ENCODE peak calls at places on chromosomes 12 and 14, in seven cellular contexts. I is Peyer's patch; Q is NCI-H345; S is mammary epithelial cell; J is Kasumi-1; L is activated CD4-positive, alpha-beta T cell treated with anti-CD3 and anti-CD28 coated beads, Interleukin-2, amount 10 ng/mL, durations not matched to agents 7 days and 5 days; E is fibroblast of mammary gland. U is an unnamed sample.

GRCh38 chr12:26680724-26681455 is 152.1 kb downstream of the ITPR2 start:
- DNase-seq in I (no peak), Q (no peak), S (peak), J (no peak), L (no peak), E (peak), U (no peak)

GRCh38 chr12:53170245-53170644 is 10.3 kb upstream of the ZNF740 start:
- DNase-seq in I (no peak), Q (no peak), S (no peak), J (no peak), L (no peak), E (no peak), U (no peak)

GRCh38 chr12:30909721-30910350 is 16.7 kb upstream of the TSPAN11 start:
- DNase-seq in I (no peak), Q (no peak), S (no peak), J (no peak), L (no peak), E (peak), U (no peak)

GRCh38 chr12:107379852-107380567 is 286.7 kb upstream of the CRY1 start:
- DNase-seq in I (no peak), Q (peak), S (peak), J (no peak), L (no peak), E (peak), U (no peak)

GRCh38 chr12:73731658-73732057 is 806.0 kb upstream of the ATXN7L3B start:
- DNase-seq in I (no peak), Q (no peak), S (peak), J (no peak), L (no peak), E (no peak), U (no peak)

GRCh38 chr12:118015306-118015705 is 1.2 kb upstream of the RFC5 start:
- DNase-seq in I (no peak), Q (no peak), S (no peak), J (no peak), L (no peak), E (no peak), U (no peak)

GRCh38 chr14:54652188-54652889 is 85.4 kb downstream of the SAMD4A start:
- DNase-seq in I (no peak), Q (no peak), S (peak), J (no peak), L (no peak), E (peak), U (peak)

GRCh38 chr12:24109381-24110039 is 160.0 kb upstream of the SOX5 start:
- DNase-seq in I (no peak), Q (no peak), S (peak), J (peak), L (no peak), E (peak), U (no peak)

GRCh38 chr14:91193069-91193468 is 51.4 kb downstream of the GPR68 start:
- DNase-seq in I (no peak), Q (no peak), S (no peak), J (no peak), L (no peak), E (no peak), U (no peak)

GRCh38 chr12:95182868-95183415 is 34.3 kb downstream of the FGD6 start:
- DNase-seq in I (no peak), Q (no peak), S (peak), J (no peak), L (no peak), E (peak), U (no peak)

GRCh38 chr12:54055522-54055921 is 1.9 kb downstream of the HOXC4 start:
- DNase-seq in I (no peak), Q (no peak), S (no peak), J (no peak), L (no peak), E (no peak), U (no peak)

GRCh38 chr14:65664436-65664835 is 251.9 kb downstream of the FUT8 start:
- DNase-seq in I (no peak), Q (no peak), S (no peak), J (no peak), L (no peak), E (no peak), U (no peak)

GRCh38 chr12:81010641-81011040 is 67.2 kb upstream of the ACSS3 start:
- DNase-seq in I (no peak), Q (no peak), S (no peak), J (no peak), L (no peak), E (peak), U (no peak)

GRCh38 chr12:54217774-54218221 is 29.0 kb upstream of the SMUG1 start:
- DNase-seq in I (no peak), Q (no peak), S (no peak), J (no peak), L (no peak), E (no peak), U (no peak)

GRCh38 chr14:88168498-88169165 is 154.4 kb downstream of the KCNK10 start:
- DNase-seq in I (no peak), Q (peak), S (peak), J (peak), L (peak), E (peak), U (peak)

GRCh38 chr14:59140441-59140840 is 48.0 kb upstream of the DAAM1 start:
- DNase-seq in I (no peak), Q (no peak), S (no peak), J (no peak), L (no peak), E (no peak), U (no peak)

GRCh38 chr14:99123208-99123870 is 148.7 kb downstream of the BCL11B start:
- DNase-seq in I (no peak), Q (no peak), S (no peak), J (no peak), L (no peak), E (no peak), U (no peak)

GRCh38 chr12:27970391-27970980 is 2.0 kb downstream of the PTHLH start:
- DNase-seq in I (peak), Q (no peak), S (peak), J (no peak), L (no peak), E (peak), U (peak)

GRCh38 chr12:130351331-130351730 is 13.6 kb downstream of the PIWIL1 start:
- DNase-seq in I (no peak), Q (no peak), S (peak), J (no peak), L (no peak), E (no peak), U (no peak)

GRCh38 chr14:67167420-67168109 is 21.7 kb upstream of the GARIN2 start:
- DNase-seq in I (no peak), Q (no peak), S (no peak), J (no peak), L (no peak), E (no peak), U (no peak)

GRCh38 chr12:27209257-27209910 is 34.7 kb upstream of the STK38L start:
- DNase-seq in I (no peak), Q (no peak), S (no peak), J (no peak), L (no peak), E (no peak), U (no peak)

GRCh38 chr12:121801601-121802484 is 2.0 kb upstream of the SETD1B start:
- DNase-seq in I (no peak), Q (peak), S (peak), J (peak), L (peak), E (peak), U (no peak)

GRCh38 chr14:91352101-91352500 is 65.5 kb downstream of the CCDC88C start:
- DNase-seq in I (no peak), Q (no peak), S (no peak), J (no peak), L (no peak), E (peak), U (no peak)

GRCh38 chr12:66548338-66549049 is 130.4 kb downstream of the GRIP1 start:
- DNase-seq in I (no peak), Q (no peak), S (no peak), J (peak), L (no peak), E (no peak), U (no peak)

GRCh38 chr14:73696466-73697390 is 17.5 kb downstream of the PNMA1 start:
- DNase-seq in I (no peak), Q (no peak), S (peak), J (no peak), L (no peak), E (peak), U (peak)

GRCh38 chr12:110677206-110677911 is 11.6 kb downstream of the HVCN1 start:
- DNase-seq in I (no peak), Q (no peak), S (no peak), J (peak), L (no peak), E (no peak), U (no peak)

GRCh38 chr14:66070542-66071319 is 415.4 kb upstream of the CCDC196 start:
- DNase-seq in I (no peak), Q (peak), S (peak), J (peak), L (peak), E (peak), U (peak)

GRCh38 chr14:99468836-99469592 is 11.6 kb downstream of the SETD3 start:
- DNase-seq in I (no peak), Q (no peak), S (no peak), J (no peak), L (no peak), E (no peak), U (no peak)

GRCh38 chr12:57726884-57727757 is 11.4 kb downstream of the AGAP2 start:
- DNase-seq in I (peak), Q (no peak), S (no peak), J (no peak), L (peak), E (peak), U (no peak)

GRCh38 chr12:6089041-6089823 is 35.2 kb downstream of the VWF start:
- DNase-seq in I (peak), Q (peak), S (peak), J (no peak), L (no peak), E (peak), U (no peak)

GRCh38 chr12:51218607-51219161 is 822 bp upstream of the POU6F1 start:
- DNase-seq in I (no peak), Q (no peak), S (no peak), J (peak), L (no peak), E (no peak), U (no peak)

GRCh38 chr14:25215607-25216006 is 165.7 kb upstream of the STXBP6 start:
- DNase-seq in I (no peak), Q (no peak), S (peak), J (no peak), L (no peak), E (no peak), U (no peak)

GRCh38 chr14:67187826-67188225 is 1.4 kb upstream of the GARIN2 start:
- DNase-seq in I (no peak), Q (no peak), S (peak), J (no peak), L (no peak), E (peak), U (no peak)

GRCh38 chr14:104211242-104211641 is 72.9 kb downstream of the KIF26A start:
- DNase-seq in I (no peak), Q (no peak), S (no peak), J (no peak), L (no peak), E (no peak), U (no peak)

GRCh38 chr12:100789146-100789545 is 5.4 kb upstream of the ANO4 start:
- DNase-seq in I (no peak), Q (no peak), S (peak), J (no peak), L (no peak), E (peak), U (no peak)

GRCh38 chr12:92905811-92906554 is 23.1 kb downstream of the EEA1 start:
- DNase-seq in I (no peak), Q (no peak), S (no peak), J (no peak), L (no peak), E (no peak), U (no peak)

GRCh38 chr14:105421723-105422615 is 2.3 kb downstream of the MTA1 start:
- DNase-seq in I (no peak), Q (no peak), S (no peak), J (no peak), L (no peak), E (no peak), U (no peak)

GRCh38 chr14:38004610-38004879 is 203.2 kb upstream of the SSTR1 start:
- DNase-seq in I (no peak), Q (no peak), S (no peak), J (no peak), L (no peak), E (no peak), U (no peak)

U was measured in hepatic stellate cell.